ENCODE peak calls at places on chromosomes 4 and X, in five cellular contexts. One of them, this sample, is unnamed.

GRCh38 chr4:101475246-101475645 is 127.9 kb upstream of the PPP3CA start:
- DNase-seq in heart right ventricle: no peak
- DNase-seq in SK-N-SH: no peak
- DNase-seq in astrocyte of the spinal cord: no peak
- DNase-seq in epithelial cell of esophagus: no peak
- DNase-seq in this sample: no peak

GRCh38 chrX:21770631-21771321 is 12.9 kb upstream of the SMPX start:
- DNase-seq in heart right ventricle: no peak
- DNase-seq in epithelial cell of esophagus: peak
- DNase-seq in astrocyte of the spinal cord: no peak
- DNase-seq in SK-N-SH: no peak
- DNase-seq in this sample: peak

GRCh38 chr4:9898596-9899345 is 117.3 kb downstream of the DRD5 start:
- DNase-seq in epithelial cell of esophagus: peak
- DNase-seq in astrocyte of the spinal cord: no peak
- DNase-seq in heart right ventricle: peak
- DNase-seq in SK-N-SH: peak
- DNase-seq in this sample: peak

GRCh38 chr4:6338175-6338950 is 68.7 kb downstream of the WFS1 start:
- DNase-seq in heart right ventricle: no peak
- DNase-seq in astrocyte of the spinal cord: no peak
- DNase-seq in SK-N-SH: no peak
- DNase-seq in epithelial cell of esophagus: no peak
- DNase-seq in this sample: no peak

GRCh38 chrX:135273162-135273561 is 21.3 kb downstream of the ETDA start:
- DNase-seq in heart right ventricle: no peak
- DNase-seq in epithelial cell of esophagus: no peak
- DNase-seq in astrocyte of the spinal cord: no peak
- DNase-seq in SK-N-SH: no peak
- DNase-seq in this sample: no peak

GRCh38 chrX:132118361-132118760 is 9.5 kb downstream of the FRMD7 start:
- DNase-seq in heart right ventricle: no peak
- DNase-seq in epithelial cell of esophagus: no peak
- DNase-seq in astrocyte of the spinal cord: no peak
- DNase-seq in SK-N-SH: no peak
- DNase-seq in this sample: no peak

GRCh38 chr4:82786004-82786400 is 12.6 kb downstream of the SCD5 start:
- DNase-seq in heart right ventricle: no peak
- DNase-seq in epithelial cell of esophagus: peak
- DNase-seq in astrocyte of the spinal cord: no peak
- DNase-seq in SK-N-SH: no peak
- DNase-seq in this sample: no peak

GRCh38 chr4:79528241-79528706 is 120.2 kb upstream of the GK2 start:
- DNase-seq in SK-N-SH: no peak
- DNase-seq in epithelial cell of esophagus: peak
- DNase-seq in heart right ventricle: no peak
- DNase-seq in astrocyte of the spinal cord: peak
- DNase-seq in this sample: peak